ENCODE peak calls at places on chromosomes 3 and 15, in ten cellular contexts. Z is spleen, D is right cardiac atrium, Q is endothelial cell of umbilical vein, A is tibial nerve, K is body of pancreas, Y is Peyer's patch, R is gastrocnemius medialis, S is HCT116, V is AG04450. T is an unnamed sample.

GRCh38 chr15:79522656-79523055 is 90.5 kb downstream of the MINAR1 start:
- DNase-seq in Z (no peak), D (no peak), Q (no peak), A (no peak), K (no peak), Y (no peak), R (no peak), S (no peak), V (no peak), T (no peak)

GRCh38 chr15:80068578-80068977 is 9.1 kb downstream of the ZFAND6 start:
- DNase-seq in Z (no peak), D (no peak), Q (no peak), A (no peak), K (no peak), Y (no peak), R (no peak), S (no peak), V (no peak), T (no peak)

GRCh38 chr3:118244761-118245160 is 789.9 kb downstream of the IGSF11 start:
- DNase-seq in Z (no peak), D (no peak), Q (no peak), A (no peak), K (no peak), Y (no peak), R (no peak), S (no peak), V (no peak), T (no peak)

GRCh38 chr3:52600258-52600657 is 63.9 kb downstream of the UQCC5 start:
- DNase-seq in Z (no peak), D (no peak), Q (no peak), A (no peak), K (no peak), Y (no peak), R (no peak), S (no peak), V (no peak), T (no peak)

GRCh38 chr15:45448516-45448915 is 70.2 kb upstream of the GATM start:
- DNase-seq in Z (peak), D (no peak), Q (no peak), A (no peak), K (no peak), Y (no peak), R (no peak), S (no peak), V (no peak), T (no peak)

GRCh38 chr3:102348904-102349303 is 85.9 kb upstream of the ZPLD1 start:
- DNase-seq in Z (no peak), D (no peak), Q (no peak), A (no peak), K (no peak), Y (no peak), R (no peak), S (no peak), V (no peak), T (no peak)

GRCh38 chr3:195100903-195101591 is 169.9 kb downstream of the XXYLT1 start:
- DNase-seq in Z (peak), D (peak), Q (peak), A (no peak), K (peak), Y (no peak), R (no peak), S (no peak), V (no peak), T (no peak)

GRCh38 chr3:107543666-107544065 is 20.9 kb downstream of the BBX start:
- DNase-seq in Z (no peak), D (no peak), Q (peak), A (no peak), K (peak), Y (no peak), R (no peak), S (no peak), V (no peak), T (no peak)

GRCh38 chr3:44981751-44982150 is 5.7 kb downstream of the EXOSC7 start:
- DNase-seq in Z (no peak), D (no peak), Q (no peak), A (no peak), K (no peak), Y (no peak), R (no peak), S (no peak), V (no peak), T (no peak)

GRCh38 chr3:113234688-113235260 is 23.4 kb downstream of the BOC start:
- DNase-seq in Z (no peak), D (no peak), Q (no peak), A (no peak), K (no peak), Y (no peak), R (no peak), S (no peak), V (no peak), T (no peak)

GRCh38 chr15:57993409-57993808 is 72.1 kb downstream of the ALDH1A2 start:
- DNase-seq in Z (no peak), D (no peak), Q (no peak), A (no peak), K (no peak), Y (no peak), R (no peak), S (no peak), V (no peak), T (no peak)

GRCh38 chr3:183156266-183156665 is 6.3 kb downstream of the LAMP3 start:
- DNase-seq in Z (no peak), D (no peak), Q (no peak), A (no peak), K (no peak), Y (no peak), R (no peak), S (no peak), V (no peak), T (no peak)

GRCh38 chr15:51312754-51313390 is 25.5 kb downstream of the CYP19A1 start:
- DNase-seq in Z (no peak), D (no peak), Q (no peak), A (no peak), K (no peak), Y (no peak), R (no peak), S (peak), V (no peak), T (no peak)

GRCh38 chr3:69252631-69253030 is 130.2 kb upstream of the LMOD3 start:
- DNase-seq in Z (no peak), D (no peak), Q (no peak), A (no peak), K (no peak), Y (no peak), R (no peak), S (no peak), V (no peak), T (no peak)

GRCh38 chr3:127637546-127637945 is 8.6 kb downstream of the PODXL2 start:
- DNase-seq in Z (no peak), D (no peak), Q (no peak), A (no peak), K (no peak), Y (no peak), R (no peak), S (no peak), V (no peak), T (no peak)

GRCh38 chr3:30539772-30540171 is 66.6 kb upstream of the TGFBR2 start:
- DNase-seq in Z (no peak), D (no peak), Q (peak), A (no peak), K (no peak), Y (no peak), R (no peak), S (no peak), V (no peak), T (no peak)

GRCh38 chr3:122092460-122093165 is 37.5 kb downstream of the CD86 start:
- DNase-seq in Z (no peak), D (peak), Q (peak), A (no peak), K (peak), Y (no peak), R (no peak), S (peak), V (no peak), T (no peak)

GRCh38 chr3:194990454-194991337 is 280.3 kb downstream of the XXYLT1 start:
- DNase-seq in Z (no peak), D (no peak), Q (no peak), A (no peak), K (no peak), Y (no peak), R (no peak), S (no peak), V (no peak), T (no peak)

GRCh38 chr3:191412764-191413163 is 48.2 kb upstream of the PYDC2 start:
- DNase-seq in Z (no peak), D (no peak), Q (peak), A (no peak), K (no peak), Y (no peak), R (no peak), S (no peak), V (peak), T (no peak)

GRCh38 chr15:30924353-30924752 is 20.6 kb downstream of the FAN1 start:
- DNase-seq in Z (no peak), D (no peak), Q (no peak), A (no peak), K (no peak), Y (no peak), R (no peak), S (no peak), V (peak), T (no peak)

GRCh38 chr3:163879172-163879571 is 1199.1 kb downstream of the SI start:
- DNase-seq in Z (no peak), D (no peak), Q (no peak), A (no peak), K (no peak), Y (no peak), R (no peak), S (no peak), V (no peak), T (no peak)

GRCh38 chr3:49745986-49746385 is 22.2 kb upstream of the GMPPB start:
- DNase-seq in Z (no peak), D (no peak), Q (peak), A (no peak), K (no peak), Y (no peak), R (no peak), S (no peak), V (peak), T (no peak)

GRCh38 chr3:108453541-108454057 is 56.8 kb downstream of the MYH15 start:
- DNase-seq in Z (no peak), D (no peak), Q (no peak), A (no peak), K (no peak), Y (no peak), R (no peak), S (no peak), V (no peak), T (no peak)

GRCh38 chr3:183490211-183490601 is 61.8 kb upstream of the MCF2L2 start:
- DNase-seq in Z (no peak), D (no peak), Q (no peak), A (no peak), K (no peak), Y (no peak), R (no peak), S (no peak), V (no peak), T (no peak)

GRCh38 chr3:25724948-25725645 is 58.1 kb downstream of the NGLY1 start:
- DNase-seq in Z (no peak), D (no peak), Q (no peak), A (no peak), K (no peak), Y (no peak), R (no peak), S (no peak), V (no peak), T (no peak)

GRCh38 chr3:15601399-15602145 is at the start of the genes BTD and HACL1:
- DNase-seq in Z (peak), D (peak), Q (peak), A (peak), K (peak), Y (peak), R (peak), S (peak), V (peak), T (peak)

GRCh38 chr3:24290596-24290995 is 204.1 kb downstream of the THRB start:
- DNase-seq in Z (no peak), D (no peak), Q (no peak), A (no peak), K (no peak), Y (no peak), R (no peak), S (no peak), V (no peak), T (no peak)

GRCh38 chr3:4776399-4776979 is 202.7 kb upstream of the BHLHE40 start:
- DNase-seq in Z (no peak), D (no peak), Q (no peak), A (no peak), K (no peak), Y (no peak), R (no peak), S (no peak), V (no peak), T (no peak)
- H3K27ac ChIP-seq in Z (no peak), D (no peak), Q (no peak), A (peak), K (peak), Y (peak), R (no peak), S (no peak), V (no peak), T (no peak)

DNA sequence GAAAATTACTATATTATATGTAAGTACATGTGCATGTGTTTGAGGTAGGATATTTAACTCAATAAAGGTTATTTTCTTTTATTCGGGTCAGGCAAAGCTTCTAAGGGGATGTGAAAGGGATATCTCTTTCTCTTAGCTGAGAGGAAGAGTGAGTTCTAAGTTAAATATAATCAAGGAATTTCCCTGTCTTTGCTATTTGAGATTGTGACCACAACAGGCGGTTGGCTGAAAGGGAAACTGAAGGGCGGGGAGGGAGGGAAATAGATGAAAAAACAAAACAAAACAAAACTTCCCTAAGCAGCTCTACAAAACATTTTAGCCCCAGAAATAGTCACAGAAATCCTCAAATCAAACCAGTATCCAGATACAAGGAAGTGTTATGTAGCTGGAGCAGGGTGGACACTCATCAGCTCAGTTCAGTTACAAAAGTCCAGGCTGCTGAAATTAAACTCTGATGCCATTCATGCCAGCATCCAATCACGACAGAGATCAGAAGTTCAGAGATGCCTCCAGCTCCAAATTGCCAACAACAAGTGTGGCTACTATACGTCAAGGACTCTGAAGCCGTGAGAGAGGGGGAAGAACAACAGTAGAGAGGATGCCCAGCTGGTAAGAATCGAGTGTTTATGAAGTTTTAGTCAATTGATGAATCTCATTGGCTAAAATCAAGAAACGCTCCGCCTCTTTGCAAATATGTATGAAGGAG is 369 bp upstream of the TP63 start:
- DNase-seq in Z (no peak), D (no peak), Q (no peak), A (no peak), K (no peak), Y (no peak), R (peak), S (no peak), V (no peak), T (no peak)
- H3K4me3 ChIP-seq in Z (no peak), D (peak), Q (no peak), A (peak), K (no peak), Y (no peak), R (peak), S (no peak), V (no peak), T (no peak)

DNA sequence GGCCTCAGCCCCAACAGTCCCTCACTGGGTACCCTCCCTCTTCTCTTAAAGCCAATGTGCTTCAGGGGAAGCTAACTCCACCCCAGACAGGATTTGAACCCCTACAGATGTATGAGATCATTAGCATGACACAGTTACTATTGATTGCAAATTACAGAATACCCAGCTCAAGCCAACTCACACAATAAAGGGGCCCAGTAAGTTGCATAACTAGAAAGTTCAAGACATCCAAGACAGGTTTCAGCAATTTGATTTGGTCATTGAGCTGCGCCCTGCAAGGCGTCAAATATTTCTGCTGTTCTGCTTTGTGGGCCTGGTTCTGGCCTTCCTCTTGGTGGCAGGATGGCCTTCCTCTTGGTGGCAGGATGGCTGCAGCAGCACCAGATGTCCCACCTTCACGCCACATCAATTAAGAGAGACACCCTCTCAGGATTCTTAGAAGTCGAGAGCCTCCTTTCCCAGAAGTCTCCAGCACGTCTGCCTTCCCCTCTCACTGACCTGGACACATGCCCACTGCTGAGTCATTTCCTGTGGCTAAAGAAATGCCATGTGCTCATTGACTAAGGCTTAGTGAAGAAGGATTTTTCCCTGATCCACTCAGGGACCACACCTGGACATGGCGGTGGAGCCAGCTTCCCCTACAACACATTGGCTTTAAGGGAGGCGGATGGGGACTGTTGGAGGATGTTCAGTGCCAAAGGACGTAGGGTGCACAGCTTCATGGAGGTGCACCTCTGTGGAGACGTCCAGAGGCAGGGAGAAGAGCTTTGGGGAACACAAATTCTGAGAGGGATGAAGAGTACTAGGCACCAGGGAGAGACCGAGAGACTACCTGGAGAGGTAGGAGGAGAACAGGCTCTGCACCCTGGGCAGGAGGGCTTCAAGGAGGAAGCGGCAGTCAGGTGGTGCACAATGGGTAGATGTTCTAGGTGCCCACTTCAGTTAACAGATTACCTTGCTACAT is 49.1 kb downstream of the DNASE1L3 start:
- DNase-seq in Z (no peak), D (no peak), Q (peak), A (peak), K (peak), Y (no peak), R (no peak), S (peak), V (peak), T (peak)
- H3K27ac ChIP-seq in Z (no peak), D (peak), Q (peak), A (peak), K (peak), Y (no peak), R (peak), S (peak), V (peak), T (peak)

DNA sequence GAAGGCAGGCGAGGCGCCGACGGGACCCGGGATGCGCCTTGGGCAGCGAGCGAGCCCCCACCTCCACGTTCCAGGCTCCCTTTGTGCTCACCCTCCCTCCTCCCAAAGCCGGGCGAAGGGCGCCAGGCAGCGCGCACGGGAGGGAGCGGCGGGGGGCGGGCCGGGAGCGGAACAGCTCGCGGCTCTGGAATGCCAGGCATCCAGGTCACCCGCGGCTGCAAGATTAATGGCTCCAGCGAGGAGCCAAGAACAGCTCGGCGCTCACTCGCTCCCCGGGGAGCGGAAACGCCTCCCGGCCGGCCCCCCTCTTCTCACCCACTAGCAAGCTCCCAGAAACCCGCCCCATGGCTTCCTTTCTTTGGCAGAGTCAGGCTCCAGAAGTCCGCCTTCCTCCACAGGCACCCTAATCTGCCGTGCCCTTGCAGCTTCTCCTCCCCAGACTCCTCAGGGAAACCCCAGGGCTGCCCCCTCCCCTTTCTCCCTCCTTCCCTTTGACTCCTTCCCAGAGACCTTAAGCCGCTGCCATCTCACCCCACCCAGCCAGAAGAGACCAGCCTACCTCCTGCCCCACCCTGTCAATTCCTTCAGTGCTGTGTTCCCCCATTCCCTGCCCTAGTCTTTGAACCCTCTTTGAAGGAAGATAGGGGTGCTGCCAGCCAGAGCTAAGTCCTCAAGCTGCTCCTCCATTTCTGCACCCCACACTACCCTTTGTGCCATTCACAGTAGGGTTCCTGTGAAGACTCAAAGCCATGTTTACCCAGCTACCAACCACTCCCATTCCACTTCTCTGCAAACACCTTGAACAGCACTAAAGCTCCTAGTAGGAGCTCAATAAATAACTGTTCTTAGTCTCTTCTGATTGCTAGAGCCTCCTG is 9.9 kb downstream of the AMOTL2 start:
- DNase-seq in Z (peak), D (peak), Q (peak), A (peak), K (peak), Y (peak), R (peak), S (peak), V (peak), T (peak)
- H3K4me3 ChIP-seq in Z (peak), D (no peak), Q (no peak), A (peak), K (no peak), Y (peak), R (peak), S (peak), V (peak), T (peak)

T was measured in ascending aorta.